ENCODE peak calls at places on chromosomes 2 and 18, in eight cellular contexts. I, B, V, W, M, T, K and E are unnamed samples.

GRCh38 chr2:112602917-112603316 is 18.5 kb downstream of the CHCHD5 start:
- DNase-seq in I (peak), B (no peak), V (no peak), W (no peak), M (no peak), T (no peak), K (no peak), E (no peak)

GRCh38 chr2:4670331-4670730 is 967.0 kb downstream of the DCDC2C start:
- DNase-seq in I (no peak), B (no peak), V (no peak), W (no peak), M (no peak), T (no peak), K (no peak), E (no peak)

GRCh38 chr2:238893349-238894000 is 45.6 kb downstream of the TWIST2 start:
- DNase-seq in I (no peak), B (no peak), V (no peak), W (no peak), M (no peak), T (no peak), K (no peak), E (no peak)

GRCh38 chr18:653512-653911 is 3.9 kb upstream of the TYMS start:
- DNase-seq in I (no peak), B (no peak), V (no peak), W (no peak), M (no peak), T (no peak), K (no peak), E (no peak)

GRCh38 chr18:49258938-49259337 is 201.5 kb downstream of the DYM start:
- DNase-seq in I (no peak), B (no peak), V (no peak), W (no peak), M (no peak), T (no peak), K (no peak), E (no peak)

GRCh38 chr18:78713726-78714125 is 265.9 kb upstream of the SALL3 start:
- DNase-seq in I (no peak), B (no peak), V (no peak), W (no peak), M (no peak), T (no peak), K (no peak), E (no peak)

GRCh38 chr18:22640281-22640842 is 222.6 kb upstream of the CTAGE1 start:
- DNase-seq in I (no peak), B (no peak), V (no peak), W (no peak), M (no peak), T (no peak), K (no peak), E (peak)

GRCh38 chr2:147560810-147561521 is 283.9 kb upstream of the ACVR2A start:
- DNase-seq in I (no peak), B (no peak), V (no peak), W (no peak), M (no peak), T (no peak), K (no peak), E (no peak)

GRCh38 chr2:174662859-174663258 is 65.3 kb upstream of the WIPF1 start:
- DNase-seq in I (no peak), B (no peak), V (no peak), W (no peak), M (no peak), T (no peak), K (no peak), E (no peak)

GRCh38 chr2:38037757-38038615 is 38.0 kb downstream of the CYP1B1 start:
- DNase-seq in I (no peak), B (peak), V (no peak), W (peak), M (no peak), T (no peak), K (peak), E (peak)

GRCh38 chr18:68734311-68734710 is 19.4 kb upstream of the TMX3 start:
- DNase-seq in I (no peak), B (no peak), V (no peak), W (no peak), M (no peak), T (no peak), K (no peak), E (peak)

GRCh38 chr18:70172225-70172624 is 33.3 kb downstream of the RTTN start:
- DNase-seq in I (no peak), B (no peak), V (no peak), W (no peak), M (no peak), T (no peak), K (no peak), E (peak)

GRCh38 chr2:172097557-172098131 is 5.1 kb downstream of the DLX2 start:
- DNase-seq in I (peak), B (no peak), V (no peak), W (no peak), M (no peak), T (no peak), K (no peak), E (peak)

GRCh38 chr2:226635221-226635620 is 164.4 kb downstream of the IRS1 start:
- DNase-seq in I (no peak), B (no peak), V (no peak), W (no peak), M (no peak), T (no peak), K (no peak), E (no peak)

GRCh38 chr2:75491129-75491753 is 69.5 kb downstream of the EVA1A start:
- DNase-seq in I (no peak), B (no peak), V (no peak), W (no peak), M (no peak), T (no peak), K (no peak), E (peak)

GRCh38 chr2:143397886-143398614 is 268.8 kb downstream of the ARHGAP15 start:
- DNase-seq in I (no peak), B (no peak), V (no peak), W (no peak), M (no peak), T (no peak), K (no peak), E (peak)